ENCODE peak calls at places on chromosomes 4 and X, in five cellular contexts. L is NT2/D1; U is AG10803; Q is naive thymus-derived CD4-positive, alpha-beta T cell; J is fibroblast of villous mesenchyme. Z is an unnamed sample.

GRCh38 chr4:104205116-104205515 is 289.6 kb downstream of the CXXC4 start:
- DNase-seq in J (no peak), U (no peak), Q (no peak), L (no peak), Z (no peak)

GRCh38 chr4:15416357-15417327 is 11.2 kb upstream of the C1QTNF7 start:
- DNase-seq in Q (no peak), U (no peak), J (no peak), L (no peak), Z (no peak)

GRCh38 chrX:103533428-103534216 is 14.3 kb upstream of the RAB40A start:
- DNase-seq in U (peak; percentile 63), J (peak; percentile 71), Q (peak; percentile 67), L (peak; percentile 57), Z (peak; percentile 75)

GRCh38 chr4:87092389-87093141 is 127.9 kb downstream of the KLHL8 start:
- DNase-seq in L (no peak), U (peak; percentile 68), Q (no peak), J (peak; percentile 88), Z (peak; percentile 77)

GRCh38 chrX:49276671-49277519 is 7.3 kb downstream of the PPP1R3F start:
- DNase-seq in J (no peak), L (no peak), U (peak; percentile 16), Q (no peak), Z (no peak)

GRCh38 chr4:87079967-87080366 is 140.5 kb downstream of the KLHL8 start:
- DNase-seq in Q (no peak), L (no peak), U (no peak), J (no peak), Z (no peak)

GRCh38 chr4:85398276-85398675 is 76.7 kb upstream of the ARHGAP24 start:
- DNase-seq in Q (no peak), J (peak; percentile 61), L (no peak), U (peak; percentile 49), Z (peak; percentile 28)

GRCh38 chr4:12360391-12360790 is 931.7 kb upstream of the HS3ST1 start:
- DNase-seq in U (no peak), J (no peak), L (no peak), Q (no peak), Z (no peak)

GRCh38 chrX:85627363-85627762 is 247.9 kb upstream of the POF1B start:
- DNase-seq in U (no peak), L (no peak), Q (no peak), J (no peak), Z (no peak)

GRCh38 chrX:150421816-150422215 is 58.7 kb downstream of the MAMLD1 start:
- DNase-seq in J (no peak), L (no peak), Q (no peak), U (no peak), Z (peak; percentile 46)

GRCh38 chr4:9987749-9988346 is 33.4 kb downstream of the SLC2A9 start:
- DNase-seq in Q (no peak), L (no peak), J (no peak), U (no peak), Z (no peak)

GRCh38 chr4:11214281-11214680 is 214.4 kb downstream of the HS3ST1 start:
- DNase-seq in Q (no peak), L (no peak), J (no peak), U (no peak), Z (no peak)

GRCh38 chrX:153776611-153777045 is 4.2 kb upstream of the SRPK3 start:
- DNase-seq in U (no peak), Q (no peak), J (no peak), L (no peak), Z (no peak)

GRCh38 chr4:120723986-120724385 is 198.5 kb downstream of the PRDM5 start:
- DNase-seq in J (peak; percentile 21), L (no peak), U (no peak), Q (no peak), Z (no peak)

GRCh38 chr4:111268769-111269414 is 646.0 kb upstream of the PITX2 start:
- DNase-seq in Q (no peak), J (peak; percentile 39), U (peak; percentile 61), L (no peak), Z (peak; percentile 48)

GRCh38 chr4:140047017-140047640 is 106.9 kb downstream of the MAML3 start:
- DNase-seq in Q (no peak), L (no peak), J (no peak), U (no peak), Z (peak; percentile 24)

GRCh38 chrX:78123190-78123589 is 16.3 kb downstream of the TAF9B start:
- DNase-seq in J (no peak), L (no peak), Q (no peak), U (peak; percentile 29), Z (peak; percentile 49)

GRCh38 chr4:39319678-39320077 is 46.5 kb downstream of the RFC1 start:
- DNase-seq in Q (no peak), L (no peak), J (peak; percentile 92), U (peak; percentile 81), Z (peak; percentile 89)

GRCh38 chr4:186724861-186725419 is 1.3 kb upstream of the FAT1 start:
- DNase-seq in J (peak; percentile 50), U (peak; percentile 34), L (no peak), Q (no peak), Z (peak; percentile 65)

GRCh38 chr4:184815046-184815877 is 10.5 kb downstream of the ACSL1 start:
- DNase-seq in J (peak; percentile 78), Q (no peak), U (peak; percentile 59), L (no peak), Z (peak; percentile 80)

GRCh38 chr4:94068712-94069111 is 139.0 kb upstream of the SMARCAD1 start:
- DNase-seq in Q (no peak), J (no peak), L (peak; percentile 6), U (no peak), Z (peak; percentile 41)

GRCh38 chr4:113646456-113646809 is 115.1 kb downstream of the CAMK2D start:
- DNase-seq in J (peak; percentile 21), U (peak; percentile 27), L (peak; percentile 62), Q (no peak), Z (peak; percentile 30)

DNA sequence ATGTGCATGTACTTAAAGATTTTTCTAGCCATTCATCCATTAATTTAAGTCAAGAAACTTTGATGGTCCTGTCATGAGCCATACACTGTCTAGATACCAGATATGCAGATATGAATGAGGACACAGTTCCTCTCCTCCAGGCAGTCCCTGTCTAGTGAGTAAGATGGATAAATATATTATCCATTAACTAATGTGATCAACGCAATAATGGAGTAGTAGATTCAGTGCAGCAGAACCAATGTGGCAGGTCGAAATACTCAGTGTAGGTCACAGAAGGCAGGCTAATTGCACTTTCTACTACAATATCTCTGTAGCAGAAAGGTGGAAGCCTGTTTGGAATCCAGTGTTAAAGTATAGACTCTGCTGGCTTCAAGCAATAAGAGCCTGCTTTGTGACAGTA is 112.5 kb downstream of the PCDH7 start:
- DNase-seq in Q (no peak), L (no peak), J (no peak), U (no peak), Z (no peak)
- H3K4me3 ChIP-seq in Q (no peak overlapping the region), L (no peak overlapping the region), J (no peak overlapping the region), U (no peak overlapping the region), Z (no peak overlapping the region)

GRCh38 chr4:81606166-81606565 is 134.5 kb upstream of the RASGEF1B start:
- DNase-seq in J (no peak), Q (no peak), U (no peak), L (no peak), Z (no peak)

GRCh38 chr4:81605278-81605677 is 133.6 kb upstream of the RASGEF1B start:
- DNase-seq in U (no peak), J (no peak), Q (peak; percentile 7), L (no peak), Z (no peak)

GRCh38 chr4:81606796-81607550 is 135.3 kb upstream of the RASGEF1B start:
- DNase-seq in U (no peak), J (no peak), Q (no peak), L (no peak), Z (peak; percentile 33)

GRCh38 chr4:81609844-81610243 is 138.1 kb upstream of the RASGEF1B start:
- DNase-seq in L (no peak), J (no peak), U (no peak), Q (no peak), Z (no peak)

GRCh38 chr4:81607947-81608346 is 136.2 kb upstream of the RASGEF1B start:
- DNase-seq in J (no peak), L (no peak), Q (no peak), U (no peak), Z (no peak)
- H3K4me3 ChIP-seq in J (no peak overlapping the region), L (no peak overlapping the region), Q (no peak overlapping the region), U (no peak overlapping the region), Z (no peak overlapping the region)

GRCh38 chr4:573122-573892 is 2.8 kb downstream of the TMEM271 start:
- DNase-seq in U (no peak), Q (no peak), L (no peak), J (no peak), Z (no peak)

GRCh38 chr4:575281-576141 is 584 bp downstream of the TMEM271 start:
- DNase-seq in L (peak; percentile 68), Q (no peak), U (peak; percentile 47), J (peak; percentile 71), Z (peak; percentile 56)

GRCh38 chr4:572594-572993 is 3.5 kb downstream of the TMEM271 start:
- DNase-seq in J (no peak), Q (no peak), U (no peak), L (no peak), Z (no peak)

GRCh38 chr4:576245-576821 is at the start of gene TMEM271:
- DNase-seq in L (peak; percentile 60), U (no peak), Q (no peak), J (no peak), Z (no peak)

DNA sequence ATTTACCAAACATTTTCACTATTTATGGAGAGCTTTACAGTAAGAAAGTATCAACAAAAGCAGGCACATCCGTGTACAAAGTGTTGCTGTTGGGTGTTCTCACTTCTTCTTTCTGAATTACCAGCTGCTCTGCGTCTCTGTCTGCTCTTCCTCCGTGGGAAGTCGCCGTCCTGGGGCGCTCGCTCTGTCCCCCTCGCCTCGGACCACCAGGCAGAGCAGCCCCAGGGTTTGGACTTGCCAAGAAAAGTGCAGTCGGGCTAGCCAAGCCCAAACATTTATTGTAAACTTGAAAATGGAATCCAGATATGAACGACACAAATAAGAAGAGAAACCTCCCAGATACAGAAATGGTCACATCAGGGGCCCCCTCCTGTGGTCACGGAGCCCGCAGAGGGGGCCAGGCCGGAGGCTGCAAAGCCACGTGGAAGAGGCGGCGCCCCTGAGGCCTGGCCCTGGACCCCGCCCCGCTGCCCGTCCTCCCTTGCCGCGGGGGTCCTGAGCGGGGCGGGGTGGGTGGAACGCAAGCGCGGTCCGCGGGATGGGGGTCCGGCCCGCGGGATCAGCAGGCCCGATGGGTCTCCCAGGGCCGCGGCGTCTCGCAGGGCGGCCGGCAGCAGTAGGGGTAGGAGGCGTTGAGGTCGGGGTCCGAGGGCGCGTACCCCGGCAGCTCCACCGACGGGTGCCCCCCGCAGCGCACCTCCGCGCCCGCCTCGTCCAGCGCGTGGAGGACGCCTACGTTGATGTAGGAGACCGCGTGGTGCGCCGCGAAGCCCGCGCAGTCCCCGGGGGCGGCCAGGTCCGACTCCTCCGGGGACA is 1.5 kb downstream of the TMEM271 start:
- DNase-seq in J (no peak), L (no peak), Q (no peak), U (no peak), Z (no peak)
- H3K4me3 ChIP-seq in J (no peak overlapping the region), L (peak overlapping the region; percentile 24), Q (no peak overlapping the region), U (no peak overlapping the region), Z (no peak overlapping the region)

GRCh38 chrX:389021-389441 is 2.3 kb upstream of the PPP2R3B start:
- DNase-seq in L (no peak), U (no peak), J (no peak), Q (no peak), Z (peak; percentile 2)

GRCh38 chrX:386239-386767 is 404 bp downstream of the PPP2R3B start:
- DNase-seq in Q (no peak), U (no peak), J (no peak), L (no peak), Z (no peak)

GRCh38 chrX:386768-387575 is at the start of gene PPP2R3B:
- DNase-seq in Q (peak; percentile 100), U (peak; percentile 97), J (peak; percentile 98), L (peak; percentile 97), Z (peak; percentile 98)

GRCh38 chrX:390459-390858 is 3.8 kb upstream of the PPP2R3B start:
- DNase-seq in Q (no peak), U (no peak), L (no peak), J (no peak), Z (no peak)

GRCh38 chrX:387729-388128 is 1.0 kb upstream of the PPP2R3B start:
- DNase-seq in U (no peak), J (no peak), L (no peak), Q (no peak), Z (no peak)
- H3K4me3 ChIP-seq in U (peak overlapping the region; percentile 64), J (peak overlapping the region; percentile 91), L (peak overlapping the region; percentile 96), Q (peak overlapping the region; percentile 99), Z (peak overlapping the region; percentile 81)